ENCODE peak calls at places on chromosomes 11 and 22, in five cellular contexts. B is K562, T is H1, Q is GM12878, S is HepG2. X is an unnamed sample.

GRCh38 chr22:23832226-23833016 is 6.4 kb downstream of the DERL3 start:
- DNase-seq in B (no peak), T (no peak), Q (no peak), S (no peak), X (no peak)

GRCh38 chr11:130726234-130726559 is 190.1 kb downstream of the SNX19 start:
- DNase-seq in B (no peak), T (no peak), Q (no peak), S (no peak), X (no peak)

GRCh38 chr11:131928992-131929391 is 558.6 kb downstream of the NTM start:
- DNase-seq in B (no peak), T (peak; percentile 55), Q (no peak), S (no peak), X (no peak)

GRCh38 chr11:80815752-80816453 is 1375.1 kb upstream of the TENM4 start:
- DNase-seq in B (no peak), T (no peak), Q (peak; percentile 69), S (no peak), X (no peak)

GRCh38 chr11:130413383-130414106 is 14.9 kb downstream of the ADAMTS8 start:
- DNase-seq in B (no peak), T (no peak), Q (no peak), S (no peak), X (no peak)

GRCh38 chr11:96197221-96197620 is 145.8 kb downstream of the MAML2 start:
- DNase-seq in B (no peak), T (no peak), Q (no peak), S (no peak), X (no peak)

GRCh38 chr11:86795962-86796361 is 4.4 kb upstream of the PRSS23 start:
- DNase-seq in B (no peak), T (no peak), Q (no peak), S (no peak), X (no peak)

GRCh38 chr22:25622011-25622410 is 57.5 kb downstream of the GRK3 start:
- DNase-seq in B (no peak), T (no peak), Q (no peak), S (no peak), X (no peak)

GRCh38 chr11:90310210-90310609 is 87.4 kb upstream of the CHORDC1 start:
- DNase-seq in B (no peak), T (no peak), Q (no peak), S (peak; percentile 71), X (no peak)

GRCh38 chr11:36817336-36817965 is 219.4 kb upstream of the RAG2 start:
- DNase-seq in B (no peak), T (no peak), Q (no peak), S (no peak), X (no peak)

GRCh38 chr11:61776561-61777075 is 15.8 kb downstream of the TMEM258 start:
- DNase-seq in B (peak; percentile 86), T (peak; percentile 89), Q (no peak), S (peak; percentile 59), X (peak; percentile 28)
- TF ChIP-seq ATF3 in B (no peak), T (no peak), Q (no peak), S (no peak), X (no peak)

DNA sequence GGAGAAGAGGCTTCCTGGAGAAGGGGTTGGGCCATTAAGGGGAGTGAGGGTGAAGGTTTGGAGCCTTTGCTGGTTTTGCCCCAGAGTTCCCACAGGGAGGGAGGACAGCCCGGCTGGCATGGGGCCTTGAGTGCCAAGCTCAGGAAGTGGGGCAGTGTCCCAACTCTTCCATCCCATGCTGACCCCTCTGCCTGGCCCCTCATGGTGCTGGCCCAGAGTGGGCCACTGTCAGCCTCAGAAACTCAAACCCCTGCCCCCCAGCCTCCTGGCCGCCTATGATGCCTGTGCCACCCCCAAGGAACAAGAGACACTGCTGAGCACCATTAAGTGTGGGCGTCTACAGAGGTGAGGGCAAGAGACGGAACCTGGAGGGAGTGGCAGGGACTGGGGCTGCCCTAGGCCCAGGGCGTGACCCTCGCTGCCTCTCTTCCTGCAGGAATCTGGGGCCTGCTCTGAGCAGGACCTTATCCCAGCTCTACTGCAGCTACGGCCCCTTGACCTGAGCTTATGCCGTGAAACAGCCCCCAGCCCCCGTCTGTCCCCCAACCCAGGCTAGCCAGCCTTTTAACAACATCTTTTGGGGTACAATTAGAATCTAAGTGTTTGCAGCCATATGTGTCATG is 5.4 kb downstream of the MUS81 start:
- DNase-seq in B (no peak), T (no peak), Q (no peak), S (no peak), X (no peak)
- TF ChIP-seq SIN3A in B (no peak), T (no peak), Q (no peak), S (no peak), X (no peak)

GRCh38 chr22:50305658-50306566 is 1.5 kb downstream of the PLXNB2 start:
- DNase-seq in B (peak; percentile 35), T (no peak), Q (peak; percentile 36), S (no peak), X (peak; percentile 66)

GRCh38 chr22:50307891-50308596 is 598 bp upstream of the PLXNB2 start:
- DNase-seq in B (no peak), T (no peak), Q (no peak), S (no peak), X (no peak)

GRCh38 chr22:50305393-50305657 is 2.1 kb downstream of the PLXNB2 start:
- DNase-seq in B (no peak), T (no peak), Q (no peak), S (no peak), X (no peak)

GRCh38 chr22:50308597-50308935 is 1.1 kb upstream of the PLXNB2 start:
- DNase-seq in B (peak; percentile 54), T (no peak), Q (no peak), S (peak; percentile 59), X (no peak)

DNA sequence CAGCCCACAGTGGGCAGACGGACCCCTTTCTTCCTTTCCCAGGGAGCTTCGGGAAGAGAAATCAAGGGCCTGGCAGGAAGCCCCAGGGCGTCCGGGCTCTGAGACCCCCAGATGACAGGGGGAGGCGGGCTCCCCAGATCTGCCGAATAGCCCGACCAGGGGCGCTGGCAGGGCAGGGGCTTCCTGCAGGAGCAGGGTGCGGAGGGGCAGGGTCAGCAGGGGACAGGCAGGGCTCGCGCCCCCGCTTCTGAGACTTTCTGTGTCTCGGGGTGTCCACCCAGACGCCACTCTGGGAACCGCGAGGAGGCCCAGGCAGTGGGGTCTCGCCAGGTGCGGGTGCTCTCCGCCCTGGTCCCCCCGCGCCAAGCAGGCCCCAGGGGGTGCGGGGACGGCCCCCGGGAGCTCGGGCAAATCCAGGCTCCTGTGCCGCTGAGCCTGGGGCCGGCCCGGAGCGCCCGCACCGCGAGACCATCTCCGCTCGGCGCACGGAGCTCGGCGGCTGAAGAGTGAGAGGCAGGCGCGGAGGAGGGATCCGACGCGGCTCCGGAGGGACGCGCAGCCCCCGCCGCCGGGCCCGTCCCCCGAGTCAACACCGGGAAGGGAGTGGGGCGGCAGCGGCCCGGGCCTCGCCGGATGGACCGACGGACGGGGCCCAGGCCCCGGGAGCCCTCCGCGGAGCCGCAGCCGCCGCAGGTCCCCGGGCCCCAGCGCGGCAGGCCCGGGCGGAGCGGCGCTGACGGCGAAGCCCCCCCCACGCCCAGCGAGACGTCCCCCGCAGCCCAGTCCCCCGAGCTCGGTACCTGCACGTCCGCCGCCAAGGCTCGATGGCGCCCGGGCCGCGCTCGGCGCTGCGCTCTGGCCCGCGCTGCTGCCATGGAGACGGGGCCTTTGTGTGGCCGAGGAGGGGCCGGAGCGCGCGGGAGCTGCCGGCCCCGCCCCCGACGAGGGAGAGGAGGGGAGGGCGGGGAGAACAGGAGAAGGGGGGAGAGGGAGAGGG is at the start of gene PLXNB2:
- DNase-seq in B (peak; percentile 83), T (peak; percentile 78), Q (no peak), S (peak; percentile 68), X (peak; percentile 56)
- TF ChIP-seq ATF3 in B (no peak), T (no peak), Q (no peak), S (no peak), X (no peak)

GRCh38 chr11:116930177-116930576 is 92.8 kb upstream of the APOA1 start:
- DNase-seq in B (no peak), T (no peak), Q (no peak), S (peak; percentile 21), X (no peak)
- TF ChIP-seq SIN3A in B (no peak), T (no peak), Q (no peak), S (no peak), X (no peak)

GRCh38 chr11:3957437-3957836 is 102.0 kb downstream of the STIM1 start:
- DNase-seq in B (no peak), T (no peak), Q (no peak), S (no peak), X (no peak)

GRCh38 chr11:3956748-3957147 is 101.3 kb downstream of the STIM1 start:
- DNase-seq in B (no peak), T (no peak), Q (no peak), S (no peak), X (no peak)

GRCh38 chr11:3959918-3960295 is 104.4 kb downstream of the STIM1 start:
- DNase-seq in B (no peak), T (no peak), Q (no peak), S (no peak), X (no peak)

GRCh38 chr11:3959015-3959917 is 103.8 kb downstream of the STIM1 start:
- DNase-seq in B (peak; percentile 48), T (no peak), Q (no peak), S (peak; percentile 86), X (no peak)

GRCh38 chr11:3958301-3958700 is 102.8 kb downstream of the STIM1 start:
- DNase-seq in B (no peak), T (no peak), Q (no peak), S (no peak), X (no peak)
- TF ChIP-seq ATF3 in B (no peak), T (no peak), Q (no peak), S (no peak), X (no peak)

GRCh38 chr11:11148598-11148997 is 204.5 kb downstream of the CSNK2A3 start:
- DNase-seq in B (no peak), T (no peak), Q (no peak), S (no peak), X (no peak)

GRCh38 chr11:11148104-11148509 is 204.9 kb downstream of the CSNK2A3 start:
- DNase-seq in B (no peak), T (peak; percentile 60), Q (no peak), S (no peak), X (no peak)

GRCh38 chr11:11149671-11150459 is 203.2 kb downstream of the CSNK2A3 start:
- DNase-seq in B (no peak), T (no peak), Q (no peak), S (no peak), X (no peak)

GRCh38 chr11:11143849-11144248 is 209.2 kb downstream of the CSNK2A3 start:
- DNase-seq in B (no peak), T (no peak), Q (no peak), S (no peak), X (no peak)

GRCh38 chr11:11146830-11147229 is 206.2 kb downstream of the CSNK2A3 start:
- DNase-seq in B (no peak), T (no peak), Q (no peak), S (no peak), X (no peak)
- TF ChIP-seq SIN3A in B (no peak), T (no peak), Q (no peak), S (no peak), X (no peak)

DNA sequence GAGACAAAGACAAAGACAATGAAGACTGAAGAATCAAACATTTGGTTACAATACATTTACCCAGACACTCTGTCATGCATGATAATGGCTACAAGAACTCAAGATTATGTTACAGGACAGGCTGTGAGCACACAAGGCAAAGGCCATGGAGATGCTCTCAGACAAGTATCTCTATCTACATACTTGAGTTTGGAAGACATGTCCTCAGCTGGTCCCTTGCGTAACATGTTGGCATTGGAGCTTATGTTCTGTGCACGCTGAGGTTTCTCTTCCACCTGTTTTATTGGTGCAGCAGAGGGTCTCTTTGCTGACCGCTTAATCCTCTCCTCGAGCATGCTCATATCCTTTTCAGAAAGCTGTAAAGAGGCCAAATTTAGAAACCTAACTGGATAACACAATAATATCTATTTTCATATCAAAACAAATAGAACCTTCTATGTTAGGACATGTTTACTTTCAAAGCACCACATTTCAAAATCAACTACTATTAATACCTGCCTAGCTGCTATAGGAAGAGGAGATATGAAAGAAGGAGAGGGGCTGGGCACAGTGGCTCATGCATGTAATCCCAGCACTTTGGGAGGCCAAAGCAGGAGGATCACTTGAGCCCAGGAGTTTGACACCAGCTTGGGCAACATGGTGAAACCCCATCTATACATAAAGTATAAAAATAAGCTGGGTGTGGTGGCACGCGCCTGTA is 41.6 kb downstream of the F2 start:
- DNase-seq in B (no peak), T (no peak), Q (no peak), S (no peak), X (no peak)
- TF ChIP-seq ATF3 in B (no peak), T (no peak), Q (no peak), S (no peak), X (no peak)

X was measured in HCT116.